ENCODE peak calls at places on chromosomes 5 and 9, in six cellular contexts. One of them, this sample, is unnamed.

GRCh38 chr5:100827481-100827889 is 75.6 kb downstream of the ST8SIA4 start:
- DNase-seq in type B pancreatic cell: no peak
- DNase-seq in foreskin fibroblast: no peak
- DNase-seq in WTC11: no peak
- DNase-seq in fibroblast of pulmonary artery: peak
- DNase-seq in Peyer's patch: no peak
- DNase-seq in this sample: no peak

GRCh38 chr5:169652057-169652456 is 15.0 kb downstream of the DOCK2 start:
- DNase-seq in type B pancreatic cell: no peak
- DNase-seq in foreskin fibroblast: no peak
- DNase-seq in WTC11: no peak
- DNase-seq in fibroblast of pulmonary artery: no peak
- DNase-seq in Peyer's patch: no peak
- DNase-seq in this sample: no peak

GRCh38 chr5:52989781-52990530 is 804 bp downstream of the ITGA2 start:
- DNase-seq in type B pancreatic cell: no peak
- DNase-seq in foreskin fibroblast: peak
- DNase-seq in WTC11: peak
- DNase-seq in fibroblast of pulmonary artery: peak
- DNase-seq in Peyer's patch: no peak
- DNase-seq in this sample: no peak

GRCh38 chr5:125295405-125295872 is 549.0 kb upstream of the ZNF608 start:
- DNase-seq in type B pancreatic cell: no peak
- DNase-seq in foreskin fibroblast: no peak
- DNase-seq in WTC11: no peak
- DNase-seq in fibroblast of pulmonary artery: peak
- DNase-seq in Peyer's patch: no peak
- DNase-seq in this sample: no peak

GRCh38 chr9:121353246-121353975 is 16.6 kb downstream of the STOM start:
- DNase-seq in type B pancreatic cell: no peak
- DNase-seq in foreskin fibroblast: no peak
- DNase-seq in WTC11: no peak
- DNase-seq in fibroblast of pulmonary artery: no peak
- DNase-seq in Peyer's patch: peak
- DNase-seq in this sample: no peak

GRCh38 chr5:78920604-78921003 is 64.5 kb downstream of the ARSB start:
- DNase-seq in type B pancreatic cell: no peak
- DNase-seq in foreskin fibroblast: peak
- DNase-seq in WTC11: no peak
- DNase-seq in fibroblast of pulmonary artery: peak
- DNase-seq in Peyer's patch: no peak
- DNase-seq in this sample: no peak

GRCh38 chr5:179221196-179221876 is 123.9 kb downstream of the ADAMTS2 start:
- DNase-seq in type B pancreatic cell: no peak
- DNase-seq in foreskin fibroblast: no peak
- DNase-seq in WTC11: no peak
- DNase-seq in fibroblast of pulmonary artery: no peak
- DNase-seq in Peyer's patch: no peak
- DNase-seq in this sample: no peak

GRCh38 chr5:132050136-132050535 is 10.3 kb upstream of the IL3 start:
- DNase-seq in type B pancreatic cell: peak
- DNase-seq in foreskin fibroblast: no peak
- DNase-seq in WTC11: no peak
- DNase-seq in fibroblast of pulmonary artery: no peak
- DNase-seq in Peyer's patch: peak
- DNase-seq in this sample: peak

GRCh38 chr5:170082701-170083100 is 23.0 kb upstream of the FOXI1 start:
- DNase-seq in type B pancreatic cell: no peak
- DNase-seq in foreskin fibroblast: no peak
- DNase-seq in WTC11: no peak
- DNase-seq in fibroblast of pulmonary artery: no peak
- DNase-seq in Peyer's patch: no peak
- DNase-seq in this sample: no peak

GRCh38 chr5:154115314-154115713 is 75.2 kb upstream of the GALNT10 start:
- DNase-seq in type B pancreatic cell: no peak
- DNase-seq in foreskin fibroblast: no peak
- DNase-seq in WTC11: no peak
- DNase-seq in fibroblast of pulmonary artery: no peak
- DNase-seq in Peyer's patch: no peak
- DNase-seq in this sample: no peak

GRCh38 chr5:111983459-111983858 is 226.5 kb upstream of the NREP start:
- DNase-seq in type B pancreatic cell: no peak
- DNase-seq in foreskin fibroblast: no peak
- DNase-seq in WTC11: no peak
- DNase-seq in fibroblast of pulmonary artery: no peak
- DNase-seq in Peyer's patch: no peak
- DNase-seq in this sample: no peak

GRCh38 chr5:103037673-103038455 is 82.1 kb downstream of the GIN1 start:
- DNase-seq in type B pancreatic cell: no peak
- DNase-seq in foreskin fibroblast: peak
- DNase-seq in WTC11: no peak
- DNase-seq in fibroblast of pulmonary artery: no peak
- DNase-seq in Peyer's patch: no peak
- DNase-seq in this sample: no peak

GRCh38 chr5:173028811-173029327 is 27.3 kb upstream of the CREBRF start:
- DNase-seq in type B pancreatic cell: no peak
- DNase-seq in foreskin fibroblast: no peak
- DNase-seq in WTC11: no peak
- DNase-seq in fibroblast of pulmonary artery: no peak
- DNase-seq in Peyer's patch: no peak
- DNase-seq in this sample: no peak

GRCh38 chr5:150397749-150398431 is 14.8 kb downstream of the CD74 start:
- DNase-seq in type B pancreatic cell: no peak
- DNase-seq in foreskin fibroblast: no peak
- DNase-seq in WTC11: no peak
- DNase-seq in fibroblast of pulmonary artery: no peak
- DNase-seq in Peyer's patch: no peak
- DNase-seq in this sample: no peak
- TF ChIP-seq CTCF in type B pancreatic cell: no peak
- TF ChIP-seq CTCF in foreskin fibroblast: peak
- TF ChIP-seq CTCF in WTC11: no peak
- TF ChIP-seq CTCF in fibroblast of pulmonary artery: no peak
- TF ChIP-seq CTCF in Peyer's patch: no peak
- TF ChIP-seq CTCF in this sample: no peak

GRCh38 chr5:59173568-59173967 is 590.7 kb downstream of the RAB3C start:
- DNase-seq in type B pancreatic cell: no peak
- DNase-seq in foreskin fibroblast: peak
- DNase-seq in WTC11: no peak
- DNase-seq in fibroblast of pulmonary artery: peak
- DNase-seq in Peyer's patch: no peak
- DNase-seq in this sample: no peak
- TF ChIP-seq CTCF in type B pancreatic cell: no peak
- TF ChIP-seq CTCF in foreskin fibroblast: peak
- TF ChIP-seq CTCF in WTC11: no peak
- TF ChIP-seq CTCF in fibroblast of pulmonary artery: peak
- TF ChIP-seq CTCF in Peyer's patch: no peak
- TF ChIP-seq CTCF in this sample: no peak

DNA sequence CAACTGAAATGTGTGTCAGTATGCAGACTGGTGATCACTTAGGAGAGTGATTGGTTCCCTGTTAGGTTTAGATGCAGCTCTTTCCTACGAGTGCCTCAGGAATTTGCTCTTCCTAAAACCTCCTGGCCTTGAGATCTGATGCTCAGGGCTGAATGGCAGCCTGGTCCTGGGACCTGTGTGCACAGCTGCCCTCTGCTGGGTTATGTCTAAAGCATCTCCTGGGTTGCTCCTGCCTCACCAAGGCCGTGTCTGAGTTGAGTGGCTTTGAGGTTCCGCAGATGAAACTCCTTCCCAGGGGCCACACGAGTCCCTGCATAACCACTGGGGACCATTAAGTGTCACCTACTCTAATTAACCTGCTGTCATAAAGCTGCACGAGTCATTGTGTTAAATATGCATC is 59.5 kb downstream of the MVB12B start:
- DNase-seq in type B pancreatic cell: no peak
- DNase-seq in foreskin fibroblast: no peak
- DNase-seq in WTC11: peak
- DNase-seq in fibroblast of pulmonary artery: peak
- DNase-seq in Peyer's patch: no peak
- DNase-seq in this sample: no peak
- TF ChIP-seq CTCF in type B pancreatic cell: peak
- TF ChIP-seq CTCF in foreskin fibroblast: peak
- TF ChIP-seq CTCF in WTC11: no peak
- TF ChIP-seq CTCF in fibroblast of pulmonary artery: peak
- TF ChIP-seq CTCF in Peyer's patch: no peak
- TF ChIP-seq CTCF in this sample: no peak

DNA sequence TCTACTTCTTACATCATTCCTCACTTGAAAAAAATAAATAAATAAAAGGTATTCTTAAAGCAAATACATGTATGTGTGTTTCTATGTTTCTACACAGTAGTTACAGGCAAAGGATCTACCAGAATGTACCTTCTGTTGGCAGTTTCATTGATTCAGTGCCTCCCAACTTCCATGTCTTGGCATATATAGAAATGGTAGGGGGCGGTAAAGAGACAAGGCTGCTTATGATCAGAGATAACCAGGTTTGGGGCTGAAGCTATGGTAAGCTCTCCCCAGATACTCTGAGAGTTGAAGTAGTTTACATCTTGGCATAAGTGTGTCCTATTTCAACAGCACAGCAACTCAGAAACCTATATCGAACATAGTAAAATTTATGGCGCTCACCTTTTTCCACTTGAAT is 1075.4 kb upstream of the C9orf72 start:
- DNase-seq in type B pancreatic cell: no peak
- DNase-seq in foreskin fibroblast: no peak
- DNase-seq in WTC11: no peak
- DNase-seq in fibroblast of pulmonary artery: no peak
- DNase-seq in Peyer's patch: no peak
- DNase-seq in this sample: no peak
- TF ChIP-seq CTCF in type B pancreatic cell: peak
- TF ChIP-seq CTCF in foreskin fibroblast: no peak
- TF ChIP-seq CTCF in WTC11: peak
- TF ChIP-seq CTCF in fibroblast of pulmonary artery: no peak
- TF ChIP-seq CTCF in Peyer's patch: no peak
- TF ChIP-seq CTCF in this sample: no peak

GRCh38 chr5:174736351-174736721 is 12.0 kb downstream of the MSX2 start:
- DNase-seq in type B pancreatic cell: no peak
- DNase-seq in foreskin fibroblast: peak
- DNase-seq in WTC11: no peak
- DNase-seq in fibroblast of pulmonary artery: peak
- DNase-seq in Peyer's patch: no peak
- DNase-seq in this sample: no peak
- TF ChIP-seq CTCF in type B pancreatic cell: peak
- TF ChIP-seq CTCF in foreskin fibroblast: no peak
- TF ChIP-seq CTCF in WTC11: no peak
- TF ChIP-seq CTCF in fibroblast of pulmonary artery: no peak
- TF ChIP-seq CTCF in Peyer's patch: no peak
- TF ChIP-seq CTCF in this sample: no peak

This sample was measured in CD14-positive monocyte.